ENCODE peak calls at places on chromosome 1, in five cellular contexts. F is MG63; L is activated naive CD8-positive, alpha-beta T cell treated with anti-CD3 and anti-CD28 coated beads, Interleukin-2, amount 50 U/mL, for 16 hours; Y is stimulated activated CD4-positive, alpha-beta T cell treated with anti-CD3 and anti-CD28 coated beads, Interleukin-2, amount 100 ng/mL, for 48 hours; R is right lobe of liver. K is an unnamed sample.

GRCh38 chr1:175267716-175268416 is 75.3 kb upstream of the KIAA0040 start:
- DNase-seq in L (no peak), Y (no peak), F (no peak), R (no peak), K (no peak)

GRCh38 chr1:169390303-169390702 is 22.3 kb downstream of the BLZF1 start:
- DNase-seq in L (no peak), R (no peak), Y (no peak), F (no peak), K (no peak)

GRCh38 chr1:47694011-47694890 is 256.4 kb downstream of the FOXD2 start:
- DNase-seq in F (no peak), Y (no peak), L (no peak), R (no peak), K (no peak)

GRCh38 chr1:6989506-6990159 is 204.4 kb downstream of the CAMTA1 start:
- DNase-seq in Y (no peak), F (no peak), L (no peak), R (no peak), K (no peak)

GRCh38 chr1:11448375-11449085 is 30.4 kb upstream of the DISP3 start:
- DNase-seq in Y (no peak), L (no peak), R (no peak), F (no peak), K (no peak)

GRCh38 chr1:246292571-246292970 is 214.5 kb downstream of the SMYD3 start:
- DNase-seq in L (no peak), F (no peak), Y (no peak), R (no peak), K (no peak)

GRCh38 chr1:29579821-29580425 is 343.6 kb downstream of the PTPRU start:
- DNase-seq in R (no peak), Y (no peak), L (no peak), F (no peak), K (no peak)

GRCh38 chr1:21904725-21905520 is 32.2 kb downstream of the HSPG2 start:
- DNase-seq in L (no peak), R (no peak), F (peak), Y (no peak), K (no peak)

GRCh38 chr1:56099766-56100165 is 479.6 kb downstream of the PLPP3 start:
- DNase-seq in L (no peak), Y (no peak), R (no peak), F (no peak), K (no peak)

GRCh38 chr1:26923711-26924110 is 2.2 kb downstream of the NUDC start:
- DNase-seq in L (no peak), Y (no peak), F (peak), R (no peak), K (no peak)

GRCh38 chr1:239952348-239953307 is 139.1 kb upstream of the FMN2 start:
- DNase-seq in R (no peak), F (peak), Y (peak), L (no peak), K (no peak)

GRCh38 chr1:43653339-43653738 is 3.4 kb downstream of the KDM4A start:
- DNase-seq in L (no peak), F (no peak), R (no peak), Y (no peak), K (no peak)

GRCh38 chr1:157274698-157275534 is 136.7 kb upstream of the ETV3 start:
- DNase-seq in L (no peak), Y (no peak), F (peak), R (no peak), K (no peak)

GRCh38 chr1:109815809-109816791 is 52.4 kb upstream of the EPS8L3 start:
- DNase-seq in Y (no peak), F (peak), L (no peak), R (no peak), K (no peak)

GRCh38 chr1:95086949-95087533 is 14.3 kb upstream of the ALG14 start:
- DNase-seq in Y (no peak), F (peak), L (no peak), R (no peak), K (no peak)

GRCh38 chr1:7062346-7063061 is 277.2 kb downstream of the CAMTA1 start:
- DNase-seq in L (no peak), R (no peak), F (no peak), Y (no peak), K (no peak)

GRCh38 chr1:2786329-2787162 is 14.9 kb downstream of the TTC34 start:
- DNase-seq in L (peak), Y (peak), R (peak), F (no peak), K (peak)

GRCh38 chr1:230120949-230121381 is 53.9 kb downstream of the GALNT2 start:
- DNase-seq in R (peak), L (no peak), Y (no peak), F (no peak), K (no peak)

GRCh38 chr1:224435318-224435763 is 744 bp upstream of the WDR26 start:
- DNase-seq in L (no peak), R (no peak), Y (no peak), F (peak), K (no peak)

GRCh38 chr1:115173151-115173550 is 83.8 kb upstream of the TSPAN2 start:
- DNase-seq in Y (no peak), R (no peak), F (no peak), L (no peak), K (no peak)

GRCh38 chr1:14724234-14724633 is 125.7 kb downstream of the KAZN start:
- DNase-seq in R (no peak), F (no peak), Y (no peak), L (no peak), K (no peak)

GRCh38 chr1:2597441-2598328 is 11.1 kb downstream of the PRXL2B start:
- DNase-seq in R (no peak), F (no peak), Y (no peak), L (no peak), K (no peak)

GRCh38 chr1:167824163-167824794 is 89.7 kb downstream of the ADCY10 start:
- DNase-seq in R (no peak), L (no peak), Y (no peak), F (no peak), K (no peak)

GRCh38 chr1:5943373-5944068 is 48.7 kb downstream of the NPHP4 start:
- DNase-seq in L (no peak), Y (no peak), R (no peak), F (no peak), K (no peak)

GRCh38 chr1:160418483-160418882 is 18.1 kb downstream of the VANGL2 start:
- DNase-seq in Y (no peak), L (no peak), F (no peak), R (no peak), K (no peak)

GRCh38 chr1:95034506-95034905 is 38.2 kb downstream of the ALG14 start:
- DNase-seq in Y (no peak), L (no peak), R (no peak), F (no peak), K (no peak)

GRCh38 chr1:1956586-1957532 is 37.8 kb upstream of the TMEM52 start:
- DNase-seq in F (no peak), Y (no peak), R (no peak), L (no peak), K (no peak)

GRCh38 chr1:20194770-20195463 is 8.6 kb upstream of the PLA2G2C start:
- DNase-seq in F (peak), L (peak), R (peak), Y (peak), K (no peak)

GRCh38 chr1:56866656-56867055 is 12.1 kb downstream of the C8A start:
- DNase-seq in L (no peak), Y (no peak), R (no peak), F (peak), K (no peak)

GRCh38 chr1:11960710-11961109 is 19.5 kb upstream of the MFN2 start:
- DNase-seq in Y (no peak), L (no peak), R (no peak), F (no peak), K (no peak)